ENCODE peak calls at places on chromosomes 16 and 17, in seven cellular contexts. L, Q, C, D, Y, P and J are unnamed samples.

GRCh38 chr17:68398731-68399637 is 58.3 kb downstream of the WIPI1 start:
- DNase-seq in L (peak), Q (peak), C (peak), D (peak), Y (peak), P (peak), J (peak)

GRCh38 chr17:33647976-33648375 is 354.9 kb upstream of the ASIC2 start:
- DNase-seq in L (peak), Q (peak), C (peak), D (peak), Y (no peak), P (peak), J (peak)

GRCh38 chr16:3179651-3180050 is 8.4 kb upstream of the OR1F1 start:
- DNase-seq in L (no peak), Q (no peak), C (no peak), D (no peak), Y (no peak), P (no peak), J (no peak)

GRCh38 chr17:31610301-31610910 is 218.9 kb downstream of the RAB11FIP4 start:
- DNase-seq in L (peak), Q (no peak), C (no peak), D (no peak), Y (peak), P (no peak), J (peak)

GRCh38 chr16:17271687-17272086 is 199.1 kb downstream of the XYLT1 start:
- DNase-seq in L (no peak), Q (no peak), C (peak), D (no peak), Y (no peak), P (no peak), J (no peak)

GRCh38 chr17:9367186-9367585 is 208.4 kb downstream of the STX8 start:
- DNase-seq in L (no peak), Q (no peak), C (no peak), D (no peak), Y (no peak), P (no peak), J (no peak)

GRCh38 chr16:19879241-19879792 is 5.3 kb downstream of the GPRC5B start:
- DNase-seq in L (peak), Q (no peak), C (peak), D (peak), Y (peak), P (peak), J (peak)

GRCh38 chr17:41773190-41773588 is 13.3 kb downstream of the JUP start:
- DNase-seq in L (peak), Q (no peak), C (peak), D (peak), Y (peak), P (peak), J (peak)

GRCh38 chr17:47733414-47734288 is 615 bp downstream of the TBX21 start:
- DNase-seq in L (peak), Q (no peak), C (no peak), D (no peak), Y (no peak), P (no peak), J (peak)

GRCh38 chr16:78748471-78748929 is 649.0 kb downstream of the WWOX start:
- DNase-seq in L (no peak), Q (no peak), C (no peak), D (no peak), Y (no peak), P (no peak), J (no peak)

GRCh38 chr17:37742114-37742761 is 2.6 kb downstream of the HNF1B start:
- DNase-seq in L (peak), Q (peak), C (peak), D (peak), Y (peak), P (peak), J (peak)

GRCh38 chr16:4450921-4451619 is 23.4 kb downstream of the NMRAL1 start:
- DNase-seq in L (peak), Q (no peak), C (no peak), D (no peak), Y (no peak), P (no peak), J (no peak)

GRCh38 chr16:86072328-86073102 is 173.6 kb downstream of the IRF8 start:
- DNase-seq in L (peak), Q (peak), C (peak), D (peak), Y (peak), P (peak), J (peak)

GRCh38 chr16:82892327-82892726 is 265.6 kb downstream of the CDH13 start:
- DNase-seq in L (no peak), Q (no peak), C (no peak), D (peak), Y (no peak), P (no peak), J (no peak)

GRCh38 chr17:79938696-79939435 is 96.8 kb downstream of the TBC1D16 start:
- DNase-seq in L (no peak), Q (no peak), C (no peak), D (no peak), Y (no peak), P (no peak), J (no peak)

GRCh38 chr16:67862623-67863583 is 9.9 kb upstream of the EDC4 start:
- DNase-seq in L (no peak), Q (no peak), C (peak), D (peak), Y (no peak), P (no peak), J (no peak)

GRCh38 chr16:85793662-85794298 is 5.6 kb downstream of the EMC8 start:
- DNase-seq in L (no peak), Q (no peak), C (no peak), D (no peak), Y (no peak), P (no peak), J (no peak)

GRCh38 chr16:15721018-15721417 is 71.0 kb downstream of the NDE1 start:
- DNase-seq in L (no peak), Q (no peak), C (no peak), D (no peak), Y (no peak), P (no peak), J (no peak)
- H2BK5ac ChIP-seq in L (no peak), Q (peak), C (no peak), D (no peak), Y (no peak), P (no peak), J (no peak)

DNA sequence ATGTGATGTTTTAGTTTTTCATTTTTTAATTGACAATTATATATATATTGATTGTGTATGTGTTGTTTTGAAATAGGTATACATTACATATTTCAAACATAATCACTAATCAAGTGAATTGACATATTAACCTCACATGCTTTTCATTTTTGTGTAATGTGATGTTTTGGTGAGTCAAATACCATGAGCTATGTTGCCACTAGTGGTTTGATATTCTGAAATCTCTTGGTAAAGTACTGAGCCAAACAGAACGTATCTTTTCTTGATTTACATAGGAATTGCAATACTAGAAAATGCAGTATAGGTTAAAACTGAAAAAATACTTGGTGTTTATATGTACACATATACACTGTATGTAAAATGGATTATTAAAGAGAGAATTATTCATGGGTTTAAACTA is 65.2 kb upstream of the SIAH1 start:
- DNase-seq in L (no peak), Q (no peak), C (peak), D (no peak), Y (no peak), P (no peak), J (no peak)
- H2BK5ac ChIP-seq in L (no peak), Q (no peak), C (no peak), D (no peak), Y (no peak), P (no peak), J (no peak)

GRCh38 chr16:89798126-89798525 is 18.3 kb downstream of the FANCA start:
- DNase-seq in L (no peak), Q (no peak), C (no peak), D (no peak), Y (no peak), P (no peak), J (no peak)

GRCh38 chr16:89798832-89799370 is 17.5 kb downstream of the FANCA start:
- DNase-seq in L (no peak), Q (no peak), C (no peak), D (no peak), Y (no peak), P (no peak), J (no peak)

GRCh38 chr16:89795676-89796075 is 20.8 kb downstream of the FANCA start:
- DNase-seq in L (peak), Q (no peak), C (no peak), D (no peak), Y (no peak), P (no peak), J (no peak)

GRCh38 chr16:89793955-89794354 is 22.5 kb downstream of the FANCA start:
- DNase-seq in L (no peak), Q (no peak), C (no peak), D (no peak), Y (no peak), P (no peak), J (no peak)

DNA sequence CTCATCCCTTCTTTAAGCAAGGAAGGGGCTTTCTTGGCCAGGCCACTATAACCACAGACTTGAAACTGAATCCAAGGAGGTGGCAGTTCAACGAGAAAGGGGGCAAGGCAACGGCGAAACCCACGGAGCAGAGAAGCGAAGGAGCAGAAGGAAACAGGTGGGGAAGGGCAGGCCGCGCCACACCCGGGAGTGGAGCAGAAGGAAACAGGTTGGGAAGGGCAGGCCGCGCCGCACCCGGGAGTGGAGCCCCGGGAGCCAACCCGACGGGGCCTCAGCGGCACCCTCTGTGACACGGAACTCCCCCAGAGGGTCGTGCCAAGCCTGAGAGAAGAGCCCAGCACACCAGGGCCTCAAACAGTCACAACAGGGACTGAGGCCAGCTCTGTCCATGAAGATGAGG is 20.3 kb downstream of the FANCA start:
- DNase-seq in L (no peak), Q (no peak), C (no peak), D (no peak), Y (no peak), P (no peak), J (no peak)
- H2BK5ac ChIP-seq in L (no peak), Q (peak), C (no peak), D (no peak), Y (no peak), P (no peak), J (no peak)

DNA sequence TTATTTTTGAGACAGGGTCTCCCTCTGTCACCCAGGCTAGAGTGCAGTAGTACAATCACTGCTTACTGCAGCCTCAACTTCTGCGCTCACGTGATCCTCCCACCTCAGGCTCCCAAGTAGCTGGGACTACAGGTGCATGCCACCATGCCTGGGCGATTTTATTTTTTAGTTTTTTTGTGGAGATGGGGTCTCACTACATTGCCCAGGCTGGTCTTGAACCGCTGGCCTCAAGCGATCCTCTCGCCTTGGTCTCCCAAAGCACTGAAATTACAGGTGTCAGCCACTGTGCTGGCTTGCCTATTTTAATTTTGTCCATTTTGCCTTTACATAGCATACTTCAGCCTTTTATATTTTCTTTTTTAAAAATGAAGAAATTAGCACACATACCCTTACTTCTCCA is 51.2 kb downstream of the TTC19 start:
- DNase-seq in L (no peak), Q (no peak), C (no peak), D (no peak), Y (no peak), P (no peak), J (no peak)
- H2BK5ac ChIP-seq in L (no peak), Q (no peak), C (no peak), D (no peak), Y (no peak), P (no peak), J (no peak)

GRCh38 chr16:81261049-81261648 is 22.7 kb downstream of the BCO1 start:
- DNase-seq in L (peak), Q (no peak), C (no peak), D (no peak), Y (peak), P (no peak), J (peak)

GRCh38 chr16:81265658-81266451 is 27.4 kb downstream of the BCO1 start:
- DNase-seq in L (no peak), Q (no peak), C (peak), D (no peak), Y (no peak), P (no peak), J (no peak)

GRCh38 chr16:81264386-81264785 is 25.9 kb downstream of the BCO1 start:
- DNase-seq in L (no peak), Q (no peak), C (no peak), D (no peak), Y (no peak), P (no peak), J (no peak)

GRCh38 chr16:81265052-81265451 is 26.6 kb downstream of the BCO1 start:
- DNase-seq in L (no peak), Q (no peak), C (no peak), D (no peak), Y (no peak), P (no peak), J (no peak)

GRCh38 chr16:81263470-81264200 is 25.1 kb downstream of the BCO1 start:
- DNase-seq in L (peak), Q (no peak), C (peak), D (no peak), Y (no peak), P (no peak), J (no peak)
- H2BK5ac ChIP-seq in L (no peak), Q (no peak), C (no peak), D (no peak), Y (no peak), P (no peak), J (no peak)

GRCh38 chr16:30615358-30616076 is 5.3 kb upstream of the ZNF689 start:
- DNase-seq in L (peak), Q (peak), C (peak), D (peak), Y (peak), P (no peak), J (peak)
- H2BK5ac ChIP-seq in L (no peak), Q (no peak), C (no peak), D (no peak), Y (no peak), P (no peak), J (no peak)

GRCh38 chr17:76432712-76433336 is 20.1 kb downstream of the UBE2O start:
- DNase-seq in L (peak), Q (no peak), C (peak), D (peak), Y (no peak), P (no peak), J (no peak)
- H2BK5ac ChIP-seq in L (no peak), Q (no peak), C (no peak), D (no peak), Y (no peak), P (no peak), J (no peak)

GRCh38 chr16:11296351-11296705 is 15.2 kb upstream of the PRM1 start:
- DNase-seq in L (no peak), Q (no peak), C (no peak), D (no peak), Y (no peak), P (no peak), J (no peak)
- H2BK5ac ChIP-seq in L (no peak), Q (no peak), C (no peak), D (no peak), Y (no peak), P (peak), J (no peak)

DNA sequence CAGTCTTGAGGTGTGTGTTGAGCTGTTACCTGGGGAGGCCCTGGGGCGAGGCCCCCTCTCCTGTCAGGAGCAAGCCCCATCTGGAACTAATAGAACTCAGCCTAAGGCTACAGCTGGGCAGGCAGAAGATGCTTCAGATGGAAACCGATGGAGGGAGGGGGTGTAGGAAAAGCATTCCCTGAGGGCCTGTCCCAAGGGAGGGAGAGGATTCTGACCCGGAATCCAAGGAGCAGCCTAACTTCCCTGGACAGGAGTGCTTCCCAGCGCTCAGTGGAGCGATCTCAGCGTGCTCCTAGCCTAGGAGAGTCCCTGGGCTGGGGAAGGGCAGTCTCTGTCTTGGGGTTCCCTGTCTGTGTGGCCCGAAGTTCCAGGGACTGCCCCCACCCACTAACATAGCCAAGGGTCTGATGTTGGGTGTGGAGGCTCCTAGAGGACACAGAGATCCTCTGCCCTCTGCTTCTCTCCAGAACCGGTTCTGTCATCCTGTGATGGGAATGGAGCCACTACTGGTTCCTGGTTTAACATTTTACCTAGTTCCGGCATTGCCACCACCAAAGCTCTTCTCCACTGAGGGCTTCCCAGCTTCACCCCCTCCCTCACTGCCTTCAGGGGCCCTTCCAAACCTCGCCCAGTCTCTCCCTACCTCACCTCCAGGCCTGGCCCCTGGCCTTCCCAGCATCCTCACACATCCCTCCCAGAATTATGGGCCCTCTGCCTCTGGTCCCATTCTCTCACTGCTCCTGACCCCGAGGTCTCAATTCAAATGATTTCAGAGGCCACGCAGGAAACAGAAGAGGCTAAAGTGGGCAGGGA is 58.7 kb downstream of the RTN4RL1 start:
- DNase-seq in L (no peak), Q (no peak), C (no peak), D (no peak), Y (no peak), P (peak), J (no peak)
- H2BK5ac ChIP-seq in L (no peak), Q (peak), C (no peak), D (no peak), Y (peak), P (no peak), J (no peak)

GRCh38 chr17:34692932-34693331 is 113.5 kb downstream of the TMEM132E start:
- DNase-seq in L (no peak), Q (no peak), C (no peak), D (no peak), Y (no peak), P (no peak), J (no peak)
- H2BK5ac ChIP-seq in L (no peak), Q (no peak), C (no peak), D (no peak), Y (no peak), P (no peak), J (no peak)